ENCODE peak calls at places on chromosomes 11 and 22, in four cellular contexts. J is K562, W is H1, O is HepG2. Y is an unnamed sample.

GRCh38 chr11:129946965-129947364 is 51.6 kb upstream of the NFRKB start:
- DNase-seq in J (no peak), O (no peak), W (no peak), Y (no peak)

GRCh38 chr11:31912808-31913207 is 101.7 kb upstream of the PAX6 start:
- DNase-seq in J (no peak), O (no peak), W (no peak), Y (no peak)

GRCh38 chr22:36432592-36433317 is 45.0 kb upstream of the MYH9 start:
- DNase-seq in O (peak), W (no peak), J (no peak), Y (no peak)

GRCh38 chr22:47053013-47053864 is 290.8 kb downstream of the TBC1D22A start:
- DNase-seq in O (no peak), W (no peak), J (no peak), Y (no peak)

GRCh38 chr22:37353839-37354238 is 71.5 kb downstream of the CYTH4 start:
- DNase-seq in O (no peak), W (no peak), J (no peak), Y (no peak)

GRCh38 chr22:35930933-35931332 is 97.7 kb downstream of the RBFOX2 start:
- DNase-seq in J (peak), O (peak), W (no peak), Y (peak)

GRCh38 chr22:49810363-49811013 is 17.2 kb downstream of the BRD1 start:
- DNase-seq in W (no peak), J (no peak), O (no peak), Y (no peak)

GRCh38 chr11:41497974-41498373 is 38.5 kb upstream of the LRRC4C start:
- DNase-seq in O (no peak), W (peak), J (no peak), Y (no peak)

GRCh38 chr11:6617315-6617781 is 1.9 kb downstream of the TPP1 start:
- DNase-seq in O (no peak), W (no peak), J (no peak), Y (no peak)

DNA sequence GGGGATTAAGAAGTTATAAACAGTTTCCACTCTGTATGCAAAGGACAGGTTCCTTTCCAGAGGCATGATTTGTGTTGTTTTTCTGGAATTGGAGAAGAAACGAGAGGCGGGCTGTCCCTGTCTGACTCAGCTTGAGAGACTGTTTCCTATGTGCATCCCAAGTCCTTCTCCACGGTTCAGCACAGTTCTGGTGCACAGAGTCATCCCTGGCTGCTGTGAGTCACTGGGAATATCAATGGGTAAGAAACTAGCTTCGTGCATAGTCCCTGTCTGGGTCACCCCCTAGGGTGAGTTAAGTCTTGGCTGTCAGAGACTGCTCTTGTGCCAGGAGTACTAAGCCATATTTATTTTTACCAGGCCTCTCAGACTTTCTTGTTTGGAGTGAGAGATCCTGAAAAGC is 2.4 kb upstream of the LRP4 start:
- DNase-seq in W (no peak), O (peak), J (no peak), Y (no peak)
- H3K9ac ChIP-seq in W (no peak), O (no peak), J (no peak), Y (no peak)

DNA sequence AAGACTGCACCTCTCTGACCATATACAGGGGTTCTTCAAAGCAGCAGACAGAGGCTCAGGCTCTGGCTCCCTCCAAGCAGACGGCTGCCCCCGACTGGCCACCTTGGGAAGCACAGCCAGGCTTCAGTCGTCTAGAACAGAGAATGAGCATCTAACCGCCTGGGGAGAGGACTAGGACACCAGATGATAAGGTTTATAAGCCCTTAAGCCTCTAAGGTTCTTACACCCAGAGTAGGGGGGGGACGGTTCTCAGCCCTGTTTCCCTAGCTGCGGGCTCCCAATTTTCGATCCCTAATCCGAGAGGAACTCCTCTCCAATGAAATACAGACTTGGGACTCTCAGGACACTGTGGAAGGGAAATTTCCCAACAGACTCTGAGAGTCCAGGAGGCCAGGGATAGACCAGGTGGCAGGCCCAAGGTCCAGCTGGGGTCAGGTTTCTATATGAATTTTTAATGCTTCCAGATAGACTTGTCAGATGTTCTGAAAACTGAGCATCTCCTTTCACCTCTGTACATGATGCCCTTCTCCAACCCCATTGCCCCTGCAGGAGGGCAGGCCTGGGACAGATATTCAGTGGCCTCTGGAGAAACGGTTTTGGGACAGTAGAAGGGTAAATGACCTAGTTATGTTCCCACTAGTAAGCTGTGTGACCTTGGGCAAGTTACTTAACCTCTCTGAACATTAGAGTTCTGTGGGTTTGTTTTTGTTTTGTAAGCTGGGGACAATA is 20.2 kb downstream of the RTN4RL2 start:
- DNase-seq in O (peak), W (no peak), J (peak), Y (no peak)
- TF ChIP-seq SP1 in O (no peak), W (no peak), J (no peak), Y (no peak)

GRCh38 chr22:28008056-28008455 is 89.0 kb upstream of the PITPNB start:
- DNase-seq in O (no peak), W (no peak), J (no peak), Y (no peak)

GRCh38 chr22:28005513-28005912 is 86.5 kb upstream of the PITPNB start:
- DNase-seq in J (no peak), W (no peak), O (no peak), Y (no peak)

GRCh38 chr22:28009272-28009827 is 90.3 kb upstream of the PITPNB start:
- DNase-seq in J (peak), O (peak), W (peak), Y (peak)

GRCh38 chr22:28006271-28006670 is 87.2 kb upstream of the PITPNB start:
- DNase-seq in W (no peak), J (no peak), O (no peak), Y (no peak)

DNA sequence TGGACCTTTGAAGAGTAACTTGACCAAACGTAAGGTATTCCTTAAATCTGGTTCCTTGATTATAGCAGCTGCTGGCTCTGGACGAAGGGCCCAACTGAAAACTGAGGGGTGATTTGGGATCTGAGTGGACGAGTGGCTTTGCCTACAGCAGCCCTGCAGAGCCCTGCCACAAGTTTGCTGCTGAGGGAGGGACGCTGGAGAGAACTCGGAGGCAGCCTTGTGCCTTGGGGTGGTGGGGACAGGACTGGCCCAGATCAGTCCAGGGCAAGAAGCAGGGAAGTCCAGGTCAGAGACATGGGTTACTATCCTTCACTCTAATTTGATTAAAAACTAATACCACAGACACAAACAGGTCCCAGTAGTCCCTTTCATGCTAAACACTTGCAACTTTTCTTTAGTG is 89.6 kb upstream of the PITPNB start:
- DNase-seq in O (no peak), J (no peak), W (no peak), Y (no peak)
- H3K9ac ChIP-seq in O (no peak), J (no peak), W (no peak), Y (no peak)

DNA sequence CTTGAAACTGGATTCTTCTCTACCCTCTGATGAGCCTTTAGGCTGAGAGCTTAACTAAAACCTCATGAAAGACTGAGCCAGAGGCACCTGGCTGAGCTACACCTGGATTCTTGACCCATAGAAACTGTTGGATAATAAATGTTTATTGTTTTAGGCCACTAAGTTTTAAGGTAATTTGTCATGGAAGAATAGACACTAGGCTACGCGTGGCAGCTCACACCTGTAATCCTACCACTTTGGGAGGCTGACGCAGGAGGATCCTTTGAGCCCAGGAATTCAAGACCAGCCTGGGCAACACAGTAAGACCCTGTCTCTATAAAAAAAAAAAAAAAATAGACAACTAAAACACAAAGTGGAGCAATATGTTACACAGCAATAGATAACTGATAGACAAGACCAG is 29.2 kb upstream of the UPB1 start:
- DNase-seq in W (no peak), J (no peak), O (no peak), Y (no peak)
- TF ChIP-seq SP1 in W (no peak), J (no peak), O (no peak), Y (no peak)

DNA sequence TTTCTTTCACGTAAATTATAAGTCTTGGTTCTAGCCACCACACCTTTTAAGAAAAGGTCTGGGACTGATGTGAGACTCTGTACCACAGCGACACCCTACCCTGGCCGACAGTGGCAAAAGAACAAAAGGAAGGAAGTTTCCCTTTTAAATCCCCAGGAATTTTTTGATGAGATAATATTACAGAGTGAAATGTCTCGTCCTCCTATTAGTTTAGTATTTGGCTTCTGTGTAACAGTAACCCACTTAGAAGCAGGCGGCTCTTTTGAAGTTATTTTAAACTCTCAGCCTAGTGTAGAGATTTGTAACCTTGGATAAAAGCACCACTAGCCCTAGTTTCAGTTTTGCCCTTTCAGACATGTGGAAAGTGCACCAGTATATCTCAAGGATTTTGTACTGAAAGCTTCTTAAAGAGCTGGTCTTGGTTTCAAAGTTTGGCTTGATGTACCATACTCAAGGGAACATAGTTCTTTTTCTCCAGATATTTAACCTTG is 84.1 kb downstream of the C22orf31 start:
- DNase-seq in W (no peak), O (peak), J (no peak), Y (peak)
- H3K9ac ChIP-seq in W (no peak), O (peak), J (no peak), Y (peak)

GRCh38 chr11:69165775-69166174 is 10.0 kb downstream of the SMIM38 start:
- DNase-seq in O (no peak), W (no peak), J (no peak), Y (no peak)

GRCh38 chr11:69164824-69165223 is 9.1 kb downstream of the SMIM38 start:
- DNase-seq in J (no peak), W (no peak), O (no peak), Y (no peak)

GRCh38 chr11:69167916-69168691 is 12.4 kb downstream of the SMIM38 start:
- DNase-seq in W (no peak), J (no peak), O (no peak), Y (no peak)

GRCh38 chr11:69167130-69167915 is 11.6 kb downstream of the SMIM38 start:
- DNase-seq in O (no peak), J (no peak), W (no peak), Y (no peak)

DNA sequence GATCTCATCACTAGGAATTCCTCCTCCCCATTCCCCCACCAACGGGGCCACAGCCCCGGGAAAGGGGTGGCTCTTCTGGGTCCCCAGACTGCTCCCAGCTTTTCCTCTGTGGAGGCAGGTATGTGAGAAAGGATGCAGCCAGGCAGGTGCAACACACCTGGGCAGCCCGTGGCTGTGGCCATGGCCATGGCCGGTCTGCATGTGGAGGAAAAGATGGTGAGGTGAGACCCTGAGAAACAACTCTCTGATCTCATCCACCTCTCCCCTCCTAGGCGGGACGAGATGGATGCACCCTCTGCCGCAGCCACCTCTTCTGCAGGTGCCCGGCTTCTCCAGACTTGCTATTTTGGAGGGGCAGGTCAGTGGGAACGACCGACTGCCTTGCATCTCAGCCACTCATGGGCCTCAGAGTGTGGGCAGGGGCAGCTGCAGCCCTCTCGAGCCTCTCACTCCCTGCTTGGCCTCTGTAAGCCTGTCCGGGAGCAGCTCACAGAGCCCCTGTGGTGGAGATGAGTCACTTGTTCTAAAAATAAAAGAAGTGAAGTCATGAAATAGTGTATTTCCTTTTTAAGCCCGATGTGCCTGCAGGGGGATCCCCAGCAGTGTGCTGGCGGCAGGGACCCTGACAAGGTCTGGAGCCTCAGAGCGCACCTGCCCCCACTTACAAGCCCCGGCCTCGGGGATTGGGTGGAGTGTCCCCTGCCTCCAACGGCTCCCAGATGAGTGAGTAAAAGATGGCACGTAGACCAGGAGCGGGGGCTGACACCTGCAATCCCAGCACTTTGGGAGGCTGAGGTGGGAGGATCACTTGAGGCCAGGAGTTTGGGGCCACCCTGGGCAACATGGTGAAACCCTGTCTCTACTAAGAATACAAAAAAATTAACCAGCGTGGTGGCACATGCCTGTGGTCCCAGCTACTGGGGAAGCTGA is 10.7 kb downstream of the SMIM38 start:
- DNase-seq in W (peak), O (peak), J (peak), Y (peak)
- TF ChIP-seq SP1 in W (no peak), O (no peak), J (no peak), Y (no peak)

DNA sequence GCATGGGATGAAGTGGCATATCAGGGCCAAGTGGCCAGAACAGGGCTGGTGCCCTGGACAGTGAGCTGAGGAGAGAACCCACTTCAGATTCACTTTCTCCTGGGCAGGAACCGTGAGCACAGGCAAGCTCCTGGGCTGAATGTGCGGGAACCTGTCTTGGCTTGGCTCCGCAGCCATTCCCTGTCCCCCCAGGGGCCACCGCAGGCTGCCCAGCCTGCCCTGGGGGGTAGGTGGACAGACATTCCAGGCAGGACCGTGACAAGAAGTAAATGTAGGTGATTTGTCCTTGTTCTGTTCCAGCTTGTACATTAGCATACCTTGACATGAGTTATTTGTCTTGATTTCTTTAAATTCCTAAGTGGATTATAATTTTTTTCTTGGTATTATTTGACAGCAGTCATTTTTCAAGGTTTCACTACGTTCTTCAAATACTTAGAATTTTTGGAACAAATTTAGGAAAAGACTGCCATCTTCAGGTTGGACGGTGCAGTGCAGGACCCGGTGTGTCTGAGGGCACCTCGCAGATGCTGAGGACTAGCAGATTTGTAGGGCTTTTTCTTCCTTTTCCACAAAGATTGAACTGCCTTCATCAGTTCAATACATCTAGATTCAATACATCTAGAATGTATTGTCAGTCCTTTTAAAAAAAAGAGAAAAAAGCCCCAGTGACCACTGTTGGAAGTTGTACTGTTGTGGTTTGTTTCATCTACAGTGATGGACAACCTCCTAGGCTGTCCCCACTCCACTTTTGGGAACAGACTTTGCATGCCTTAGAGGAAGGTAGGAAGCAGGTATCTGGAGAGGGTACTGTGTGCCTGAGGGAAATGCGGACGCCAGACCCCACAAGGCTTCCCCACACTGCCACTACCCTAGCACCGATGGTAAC is 115.1 kb upstream of the RASSF10 start:
- DNase-seq in W (no peak), O (peak), J (peak), Y (peak)
- H3K9ac ChIP-seq in W (no peak), O (no peak), J (no peak), Y (no peak)